ENCODE peak calls at places on chromosomes 7 and 10, in six cellular contexts. U, J, Q, V, M and F are unnamed samples.

GRCh38 chr7:130721486-130722277 is 12.3 kb downstream of the KLF14 start:
- DNase-seq in V (peak), J (peak), M (peak), Q (peak), U (peak), F (peak)

GRCh38 chr10:28664369-28664740 is 13.0 kb upstream of the BAMBI start:
- DNase-seq in M (no peak), U (no peak), Q (peak), J (no peak), V (no peak), F (no peak)

GRCh38 chr10:86649471-86650150 is 4.7 kb upstream of the OPN4 start:
- DNase-seq in U (no peak), Q (no peak), M (no peak), V (no peak), J (peak), F (peak)

GRCh38 chr7:13198741-13199140 is 511.3 kb downstream of the ARL4A start:
- DNase-seq in M (no peak), Q (no peak), U (no peak), V (no peak), J (no peak), F (no peak)

GRCh38 chr7:22445140-22445722 is 54.8 kb downstream of the STEAP1B start:
- DNase-seq in V (peak), U (peak), J (no peak), M (no peak), Q (peak), F (no peak)

GRCh38 chr7:43653466-43653865 is 70.6 kb downstream of the STK17A start:
- DNase-seq in V (no peak), J (no peak), U (no peak), Q (no peak), M (no peak), F (no peak)

GRCh38 chr7:106848851-106849442 is 16.1 kb upstream of the PIK3CG start:
- DNase-seq in M (peak), U (no peak), J (peak), V (no peak), Q (peak), F (no peak)

GRCh38 chr7:133478591-133479135 is 225.8 kb downstream of the EXOC4 start:
- DNase-seq in V (no peak), Q (no peak), U (no peak), J (no peak), M (no peak), F (no peak)

GRCh38 chr10:72642318-72642717 is 16.4 kb upstream of the MICU1 start:
- DNase-seq in Q (no peak), M (no peak), U (no peak), V (no peak), J (no peak), F (no peak)

GRCh38 chr10:129662386-129662785 is 195.3 kb downstream of the MGMT start:
- DNase-seq in Q (no peak), U (no peak), M (peak), J (no peak), V (no peak), F (no peak)

GRCh38 chr10:58554316-58554715 is 41.6 kb downstream of the BICC1 start:
- DNase-seq in J (no peak), V (no peak), U (no peak), Q (no peak), M (no peak), F (no peak)

GRCh38 chr7:114818501-114818900 is 103.4 kb upstream of the MDFIC start:
- DNase-seq in U (no peak), J (peak), Q (peak), M (peak), V (no peak), F (no peak)

GRCh38 chr10:131901181-131901829 is 497 bp downstream of the PPP2R2D start:
- DNase-seq in J (peak), U (peak), V (no peak), M (peak), Q (peak), F (no peak)

GRCh38 chr7:5590596-5591546 is 167.2 kb upstream of the TNRC18 start:
- DNase-seq in M (no peak), J (peak), U (no peak), Q (peak), V (no peak), F (no peak)

GRCh38 chr10:103204353-103205255 is 11.5 kb upstream of the NT5C2 start:
- DNase-seq in V (peak), Q (peak), U (no peak), M (no peak), J (no peak), F (no peak)

GRCh38 chr7:129160161-129160911 is 15.8 kb downstream of the TSPAN33 start:
- DNase-seq in U (no peak), M (no peak), J (no peak), Q (no peak), V (no peak), F (no peak)

GRCh38 chr10:6503171-6503570 is 76.9 kb downstream of the PRKCQ start:
- DNase-seq in M (no peak), V (no peak), J (no peak), Q (no peak), U (no peak), F (no peak)

GRCh38 chr10:91287276-91287675 is 66.8 kb downstream of the PCGF5 start:
- DNase-seq in V (no peak), J (no peak), Q (peak), U (no peak), M (no peak), F (no peak)

GRCh38 chr7:135685306-135686084 is 23.2 kb downstream of the STMP1 start:
- DNase-seq in Q (no peak), J (peak), M (peak), U (no peak), V (no peak), F (no peak)